ENCODE peak calls at places on chromosomes 2 and 18, in seven cellular contexts. One of them, this sample, is unnamed.

GRCh38 chr2:43050866-43051265 is 175.5 kb downstream of the ZFP36L2 start:
- DNase-seq in gastrocnemius medialis: no peak
- DNase-seq in uterus: peak
- DNase-seq in A549: no peak
- DNase-seq in transverse colon: no peak
- DNase-seq in adrenal gland: peak
- DNase-seq in endothelial cell of umbilical vein: peak
- DNase-seq in this sample: no peak

GRCh38 chr2:234495076-234495800 is 1.6 kb downstream of the ARL4C start:
- DNase-seq in transverse colon: no peak
- DNase-seq in A549: no peak
- DNase-seq in gastrocnemius medialis: no peak
- DNase-seq in adrenal gland: no peak
- DNase-seq in uterus: no peak
- DNase-seq in endothelial cell of umbilical vein: peak
- DNase-seq in this sample: no peak

GRCh38 chr2:200451506-200451905 is 58.4 kb downstream of the KCTD18 start:
- DNase-seq in uterus: no peak
- DNase-seq in transverse colon: no peak
- DNase-seq in A549: no peak
- DNase-seq in gastrocnemius medialis: no peak
- DNase-seq in adrenal gland: no peak
- DNase-seq in endothelial cell of umbilical vein: no peak
- DNase-seq in this sample: no peak

GRCh38 chr2:238596571-238597551 is 170.1 kb downstream of the ASB1 start:
- DNase-seq in A549: peak
- DNase-seq in endothelial cell of umbilical vein: peak
- DNase-seq in gastrocnemius medialis: peak
- DNase-seq in uterus: peak
- DNase-seq in transverse colon: peak
- DNase-seq in adrenal gland: peak
- DNase-seq in this sample: peak

GRCh38 chr2:222228046-222228445 is 70.8 kb downstream of the PAX3 start:
- DNase-seq in gastrocnemius medialis: no peak
- DNase-seq in endothelial cell of umbilical vein: no peak
- DNase-seq in A549: no peak
- DNase-seq in adrenal gland: no peak
- DNase-seq in uterus: no peak
- DNase-seq in transverse colon: no peak
- DNase-seq in this sample: no peak

GRCh38 chr2:170587117-170587516 is 128.0 kb upstream of the SP5 start:
- DNase-seq in transverse colon: no peak
- DNase-seq in endothelial cell of umbilical vein: no peak
- DNase-seq in uterus: no peak
- DNase-seq in adrenal gland: no peak
- DNase-seq in A549: no peak
- DNase-seq in gastrocnemius medialis: no peak
- DNase-seq in this sample: no peak

GRCh38 chr2:205775091-205775876 is 93.0 kb downstream of the NRP2 start:
- DNase-seq in transverse colon: no peak
- DNase-seq in endothelial cell of umbilical vein: peak
- DNase-seq in A549: no peak
- DNase-seq in adrenal gland: no peak
- DNase-seq in gastrocnemius medialis: no peak
- DNase-seq in uterus: no peak
- DNase-seq in this sample: no peak

GRCh38 chr18:45891806-45892205 is 66.3 kb downstream of the SIGLEC15 start:
- DNase-seq in transverse colon: no peak
- DNase-seq in A549: no peak
- DNase-seq in adrenal gland: no peak
- DNase-seq in endothelial cell of umbilical vein: peak
- DNase-seq in gastrocnemius medialis: no peak
- DNase-seq in uterus: no peak
- DNase-seq in this sample: no peak

GRCh38 chr2:164967781-164968228 is 12.5 kb upstream of the SLC38A11 start:
- DNase-seq in A549: no peak
- DNase-seq in uterus: no peak
- DNase-seq in transverse colon: no peak
- DNase-seq in adrenal gland: no peak
- DNase-seq in gastrocnemius medialis: no peak
- DNase-seq in endothelial cell of umbilical vein: no peak
- DNase-seq in this sample: no peak

GRCh38 chr18:55416791-55417190 is 171.2 kb downstream of the TCF4 start:
- DNase-seq in endothelial cell of umbilical vein: no peak
- DNase-seq in A549: no peak
- DNase-seq in uterus: no peak
- DNase-seq in transverse colon: no peak
- DNase-seq in gastrocnemius medialis: no peak
- DNase-seq in adrenal gland: no peak
- DNase-seq in this sample: no peak

GRCh38 chr2:26720322-26721166 is 28.0 kb downstream of the KCNK3 start:
- DNase-seq in transverse colon: peak
- DNase-seq in adrenal gland: peak
- DNase-seq in endothelial cell of umbilical vein: peak
- DNase-seq in uterus: peak
- DNase-seq in gastrocnemius medialis: peak
- DNase-seq in A549: peak
- DNase-seq in this sample: peak

GRCh38 chr2:127864877-127865276 is 6.9 kb upstream of the POLR2D start:
- DNase-seq in gastrocnemius medialis: no peak
- DNase-seq in uterus: no peak
- DNase-seq in endothelial cell of umbilical vein: no peak
- DNase-seq in adrenal gland: no peak
- DNase-seq in A549: peak
- DNase-seq in transverse colon: peak
- DNase-seq in this sample: no peak

GRCh38 chr18:45715212-45715780 is 8.7 kb upstream of the SLC14A1 start:
- DNase-seq in gastrocnemius medialis: no peak
- DNase-seq in adrenal gland: no peak
- DNase-seq in A549: no peak
- DNase-seq in uterus: no peak
- DNase-seq in transverse colon: no peak
- DNase-seq in endothelial cell of umbilical vein: no peak
- DNase-seq in this sample: no peak

GRCh38 chr2:233793465-233794127 is 15.5 kb downstream of the MROH2A start:
- DNase-seq in A549: no peak
- DNase-seq in endothelial cell of umbilical vein: no peak
- DNase-seq in uterus: no peak
- DNase-seq in adrenal gland: no peak
- DNase-seq in gastrocnemius medialis: no peak
- DNase-seq in transverse colon: no peak
- DNase-seq in this sample: no peak

GRCh38 chr2:96921561-96922303 is 51.9 kb upstream of the SEMA4C start:
- DNase-seq in A549: no peak
- DNase-seq in adrenal gland: no peak
- DNase-seq in gastrocnemius medialis: no peak
- DNase-seq in transverse colon: no peak
- DNase-seq in uterus: no peak
- DNase-seq in endothelial cell of umbilical vein: no peak
- DNase-seq in this sample: no peak

GRCh38 chr2:64525323-64525625 is 1.1 kb downstream of the AFTPH start:
- DNase-seq in adrenal gland: no peak
- DNase-seq in transverse colon: peak
- DNase-seq in A549: no peak
- DNase-seq in uterus: no peak
- DNase-seq in gastrocnemius medialis: no peak
- DNase-seq in endothelial cell of umbilical vein: peak
- DNase-seq in this sample: no peak

GRCh38 chr2:45568935-45569334 is 42.1 kb downstream of the SRBD1 start:
- DNase-seq in uterus: no peak
- DNase-seq in endothelial cell of umbilical vein: peak
- DNase-seq in transverse colon: no peak
- DNase-seq in A549: no peak
- DNase-seq in gastrocnemius medialis: no peak
- DNase-seq in adrenal gland: no peak
- DNase-seq in this sample: no peak

GRCh38 chr2:86393521-86394490 is 47.4 kb upstream of the KDM3A start:
- DNase-seq in endothelial cell of umbilical vein: peak
- DNase-seq in gastrocnemius medialis: peak
- DNase-seq in uterus: no peak
- DNase-seq in adrenal gland: peak
- DNase-seq in A549: no peak
- DNase-seq in transverse colon: peak
- DNase-seq in this sample: peak

GRCh38 chr2:9124231-9124651 is 82.4 kb upstream of the ASAP2 start:
- DNase-seq in A549: no peak
- DNase-seq in uterus: no peak
- DNase-seq in gastrocnemius medialis: no peak
- DNase-seq in adrenal gland: no peak
- DNase-seq in transverse colon: no peak
- DNase-seq in endothelial cell of umbilical vein: peak
- DNase-seq in this sample: no peak

DNA sequence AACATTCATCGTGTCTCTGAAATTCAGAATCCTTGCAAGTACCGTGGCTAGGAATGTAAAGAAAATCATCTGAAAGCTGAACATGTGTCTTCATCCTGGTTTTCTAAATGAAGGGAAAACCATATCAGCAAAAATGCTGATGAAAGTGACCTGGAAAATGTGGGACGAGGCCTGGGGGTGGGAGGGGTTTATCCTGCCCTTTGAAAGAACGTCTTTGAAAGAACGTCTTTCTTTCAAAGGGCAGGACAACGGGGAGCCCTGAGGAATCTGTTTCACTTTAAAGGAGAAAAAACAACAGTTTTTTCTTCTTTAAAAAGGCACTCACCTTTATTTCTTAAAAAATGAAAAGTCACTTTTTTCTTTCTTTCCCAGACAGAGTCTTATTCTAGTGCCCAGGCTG is 185.2 kb downstream of the ALPK2 start:
- DNase-seq in adrenal gland: no peak
- DNase-seq in endothelial cell of umbilical vein: no peak
- DNase-seq in transverse colon: no peak
- DNase-seq in gastrocnemius medialis: no peak
- DNase-seq in uterus: no peak
- DNase-seq in A549: no peak
- DNase-seq in this sample: no peak
- TF ChIP-seq POLR2A in adrenal gland: no peak
- TF ChIP-seq POLR2A in endothelial cell of umbilical vein: no peak
- TF ChIP-seq POLR2A in transverse colon: no peak
- TF ChIP-seq POLR2A in gastrocnemius medialis: no peak
- TF ChIP-seq POLR2A in uterus: no peak
- TF ChIP-seq POLR2A in A549: no peak
- TF ChIP-seq POLR2A in this sample: no peak

GRCh38 chr2:190882327-190882766 is 1.7 kb downstream of the GLS start:
- DNase-seq in endothelial cell of umbilical vein: peak
- DNase-seq in adrenal gland: no peak
- DNase-seq in gastrocnemius medialis: no peak
- DNase-seq in transverse colon: no peak
- DNase-seq in A549: no peak
- DNase-seq in uterus: no peak
- DNase-seq in this sample: no peak

GRCh38 chr2:190881074-190881479 is 456 bp downstream of the GLS start:
- DNase-seq in adrenal gland: peak
- DNase-seq in A549: no peak
- DNase-seq in transverse colon: no peak
- DNase-seq in uterus: no peak
- DNase-seq in endothelial cell of umbilical vein: no peak
- DNase-seq in gastrocnemius medialis: no peak
- DNase-seq in this sample: no peak

GRCh38 chr2:190880374-190881073 is at the start of gene GLS:
- DNase-seq in gastrocnemius medialis: peak
- DNase-seq in endothelial cell of umbilical vein: peak
- DNase-seq in adrenal gland: peak
- DNase-seq in A549: peak
- DNase-seq in uterus: peak
- DNase-seq in transverse colon: peak
- DNase-seq in this sample: peak

GRCh38 chr2:190882831-190883582 is 2.4 kb downstream of the GLS start:
- DNase-seq in transverse colon: no peak
- DNase-seq in gastrocnemius medialis: no peak
- DNase-seq in adrenal gland: no peak
- DNase-seq in A549: no peak
- DNase-seq in uterus: no peak
- DNase-seq in endothelial cell of umbilical vein: peak
- DNase-seq in this sample: no peak

GRCh38 chr2:190881480-190882326 is 1.1 kb downstream of the GLS start:
- DNase-seq in uterus: peak
- DNase-seq in transverse colon: peak
- DNase-seq in endothelial cell of umbilical vein: peak
- DNase-seq in adrenal gland: peak
- DNase-seq in A549: no peak
- DNase-seq in gastrocnemius medialis: peak
- DNase-seq in this sample: peak
- TF ChIP-seq POLR2A in uterus: peak
- TF ChIP-seq POLR2A in transverse colon: peak
- TF ChIP-seq POLR2A in endothelial cell of umbilical vein: peak
- TF ChIP-seq POLR2A in adrenal gland: peak
- TF ChIP-seq POLR2A in A549: peak
- TF ChIP-seq POLR2A in gastrocnemius medialis: peak
- TF ChIP-seq POLR2A in this sample: peak

DNA sequence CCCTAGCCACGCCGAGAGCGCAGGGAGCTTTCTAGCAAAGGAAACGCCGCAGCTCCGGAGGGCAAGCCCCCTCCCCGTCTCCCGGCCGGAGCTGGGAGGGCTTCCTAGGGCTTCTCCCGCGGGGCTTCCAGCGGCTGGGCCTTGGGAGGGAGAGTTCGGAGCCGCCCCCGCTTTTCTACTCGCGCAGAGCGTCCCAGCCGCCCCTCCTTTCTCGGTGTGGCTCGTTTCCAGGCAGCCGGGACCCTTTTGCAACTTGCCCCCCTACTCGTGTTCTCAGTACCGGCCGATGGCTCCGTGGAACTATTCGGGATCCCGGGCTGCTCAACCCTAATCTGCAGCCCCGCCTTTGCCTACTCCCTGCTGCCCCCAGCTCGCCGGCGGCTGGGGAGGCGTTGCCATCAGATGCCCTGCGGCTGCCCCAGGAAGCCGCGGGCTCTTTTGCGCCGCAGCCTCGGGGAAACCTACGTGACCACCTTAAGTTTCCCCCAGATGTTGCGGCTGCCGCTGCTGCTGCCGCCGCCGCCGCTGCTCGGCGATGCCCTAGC is 1.5 kb upstream of the NR4A2 start:
- DNase-seq in adrenal gland: peak
- DNase-seq in transverse colon: peak
- DNase-seq in endothelial cell of umbilical vein: peak
- DNase-seq in uterus: peak
- DNase-seq in A549: no peak
- DNase-seq in gastrocnemius medialis: peak
- DNase-seq in this sample: peak
- TF ChIP-seq POLR2A in adrenal gland: peak
- TF ChIP-seq POLR2A in transverse colon: peak
- TF ChIP-seq POLR2A in endothelial cell of umbilical vein: no peak
- TF ChIP-seq POLR2A in uterus: peak
- TF ChIP-seq POLR2A in A549: no peak
- TF ChIP-seq POLR2A in gastrocnemius medialis: no peak
- TF ChIP-seq POLR2A in this sample: peak

GRCh38 chr2:32360416-32360815 is 3.6 kb downstream of the BIRC6 start:
- DNase-seq in uterus: no peak
- DNase-seq in gastrocnemius medialis: no peak
- DNase-seq in adrenal gland: no peak
- DNase-seq in A549: no peak
- DNase-seq in transverse colon: no peak
- DNase-seq in endothelial cell of umbilical vein: no peak
- DNase-seq in this sample: no peak

GRCh38 chr2:32357545-32358482 is 991 bp downstream of the BIRC6 start:
- DNase-seq in uterus: peak
- DNase-seq in endothelial cell of umbilical vein: peak
- DNase-seq in adrenal gland: peak
- DNase-seq in transverse colon: peak
- DNase-seq in gastrocnemius medialis: peak
- DNase-seq in A549: no peak
- DNase-seq in this sample: peak

GRCh38 chr2:32355976-32356734 is 668 bp upstream of the BIRC6 start:
- DNase-seq in transverse colon: no peak
- DNase-seq in uterus: no peak
- DNase-seq in gastrocnemius medialis: no peak
- DNase-seq in A549: no peak
- DNase-seq in endothelial cell of umbilical vein: no peak
- DNase-seq in adrenal gland: no peak
- DNase-seq in this sample: no peak

GRCh38 chr2:32356735-32357544 is at the start of gene BIRC6:
- DNase-seq in A549: peak
- DNase-seq in endothelial cell of umbilical vein: peak
- DNase-seq in transverse colon: peak
- DNase-seq in adrenal gland: peak
- DNase-seq in uterus: peak
- DNase-seq in gastrocnemius medialis: peak
- DNase-seq in this sample: peak
- TF ChIP-seq POLR2A in A549: peak
- TF ChIP-seq POLR2A in endothelial cell of umbilical vein: peak
- TF ChIP-seq POLR2A in transverse colon: peak
- TF ChIP-seq POLR2A in adrenal gland: peak
- TF ChIP-seq POLR2A in uterus: peak
- TF ChIP-seq POLR2A in gastrocnemius medialis: peak
- TF ChIP-seq POLR2A in this sample: peak

This sample was measured in H54.